ENCODE peak calls at places on chromosome 1, in five cellular contexts. D, L, X, O and G are unnamed samples.

GRCh38 chr1:11948822-11949458 is 14.4 kb downstream of the PLOD1 start:
- DNase-seq in D (no peak), X (no peak), O (no peak), L (peak; percentile 20), G (peak; percentile 29)

GRCh38 chr1:206663832-206664652 is 20.7 kb upstream of the MAPKAPK2 start:
- DNase-seq in L (peak; percentile 67), O (peak; percentile 58), X (peak; percentile 30), D (peak; percentile 39), G (peak; percentile 89)

GRCh38 chr1:153028771-153029170 is 2.2 kb upstream of the SPRR1B start:
- DNase-seq in D (no peak), X (no peak), O (no peak), L (no peak), G (no peak)

GRCh38 chr1:18104546-18105100 is 3.0 kb upstream of the IGSF21 start:
- DNase-seq in L (no peak), O (no peak), D (no peak), X (no peak), G (no peak)

GRCh38 chr1:78491311-78492071 is 717 bp downstream of the PTGFR start:
- DNase-seq in X (no peak), D (no peak), L (no peak), O (no peak), G (peak; percentile 58)

GRCh38 chr1:17117451-17118265 is 1.6 kb downstream of the PADI2 start:
- DNase-seq in X (no peak), L (no peak), O (no peak), D (no peak), G (no peak)

GRCh38 chr1:15116966-15117365 is 36.6 kb upstream of the TMEM51 start:
- DNase-seq in X (no peak), D (no peak), L (no peak), O (no peak), G (no peak)

GRCh38 chr1:27099154-27099903 is 55.6 kb downstream of the SLC9A1 start:
- DNase-seq in L (peak; percentile 58), D (no peak), O (no peak), X (no peak), G (peak; percentile 92)

GRCh38 chr1:187383366-187383765 is 554.6 kb downstream of the PLA2G4A start:
- DNase-seq in L (no peak), X (no peak), O (no peak), D (no peak), G (no peak)

GRCh38 chr1:197471248-197472035 is 203.4 kb downstream of the CRB1 start:
- DNase-seq in O (no peak), D (no peak), X (no peak), L (no peak), G (no peak)